ENCODE peak calls at places on chromosome 22, in five cellular contexts. H is DND-41, B is adrenal gland, S is epithelial cell of proximal tubule, D is tibial artery. N is an unnamed sample.

GRCh38 chr22:18929459-18929858 is 6.6 kb downstream of the PRODH start:
- DNase-seq in H (no peak), B (no peak), S (no peak), D (peak; percentile 73), N (no peak)

GRCh38 chr22:17842386-17842785 is 68.1 kb upstream of the BID start:
- DNase-seq in H (peak; percentile 24), B (peak; percentile 59), S (no peak), D (no peak), N (no peak)

GRCh38 chr22:41517172-41518047 is 26.9 kb downstream of the POLR3H start:
- DNase-seq in H (peak; percentile 39), B (peak; percentile 79), S (no peak), D (peak; percentile 72), N (no peak)

GRCh38 chr22:30224161-30224857 is 22.2 kb downstream of the LIF start:
- DNase-seq in H (no peak), B (no peak), S (no peak), D (no peak), N (no peak)

GRCh38 chr22:27726726-27727449 is 74.7 kb downstream of the MN1 start:
- DNase-seq in H (no peak), B (peak; percentile 61), S (peak; percentile 9), D (peak; percentile 71), N (peak; percentile 88)

GRCh38 chr22:48379371-48379770 is 1448.3 kb downstream of the BRD1 start:
- DNase-seq in H (no peak), B (no peak), S (no peak), D (no peak), N (no peak)

GRCh38 chr22:21972293-21972779 is 10.3 kb downstream of the TOP3B start:
- DNase-seq in H (peak; percentile 71), B (no peak), S (no peak), D (no peak), N (no peak)

GRCh38 chr22:17064498-17065100 is 20.2 kb upstream of the IL17RA start:
- DNase-seq in H (no peak), B (peak; percentile 46), S (no peak), D (no peak), N (no peak)

GRCh38 chr22:30262917-30263741 is 3.5 kb downstream of the OSM start:
- DNase-seq in H (peak; percentile 90), B (peak; percentile 70), S (no peak), D (peak; percentile 63), N (peak; percentile 99)

GRCh38 chr22:49892226-49892899 is 25.9 kb downstream of the ALG12 start:
- DNase-seq in H (no peak), B (no peak), S (no peak), D (no peak), N (no peak)

GRCh38 chr22:42887523-42888507 is 30.7 kb upstream of the ARFGAP3 start:
- DNase-seq in H (no peak), B (no peak), S (peak; percentile 58), D (no peak), N (no peak)

GRCh38 chr22:29470159-29470855 is 9.7 kb upstream of the NEFH start:
- DNase-seq in H (peak; percentile 80), B (peak; percentile 32), S (no peak), D (no peak), N (no peak)

GRCh38 chr22:17562906-17563870 is at the start of gene SLC25A18:
- DNase-seq in H (no peak), B (peak; percentile 62), S (peak; percentile 25), D (peak; percentile 45), N (no peak)

GRCh38 chr22:30628491-30628890 is 7.1 kb upstream of the SLC35E4 start:
- DNase-seq in H (no peak), B (no peak), S (no peak), D (no peak), N (no peak)

GRCh38 chr22:19357270-19358105 is 66.0 kb upstream of the CLTCL1 start:
- DNase-seq in H (no peak), B (no peak), S (no peak), D (no peak), N (no peak)

GRCh38 chr22:48044484-48045060 is 1282.1 kb downstream of the TBC1D22A start:
- DNase-seq in H (peak; percentile 77), B (no peak), S (no peak), D (no peak), N (no peak)

GRCh38 chr22:30882181-30882771 is 86.3 kb downstream of the MORC2 start:
- DNase-seq in H (no peak), B (peak; percentile 20), S (no peak), D (no peak), N (peak; percentile 5)

GRCh38 chr22:27480487-27480886 is 321.1 kb downstream of the MN1 start:
- DNase-seq in H (no peak), B (no peak), S (no peak), D (no peak), N (no peak)

GRCh38 chr22:43479962-43480361 is 68.1 kb downstream of the MPPED1 start:
- DNase-seq in H (peak; percentile 7), B (no peak), S (no peak), D (no peak), N (no peak)

GRCh38 chr22:29190915-29191314 is 14.8 kb upstream of the EMID1 start:
- DNase-seq in H (no peak), B (no peak), S (no peak), D (no peak), N (no peak)

GRCh38 chr22:48782817-48783511 is 1044.7 kb downstream of the BRD1 start:
- DNase-seq in H (no peak), B (no peak), S (no peak), D (no peak), N (no peak)

GRCh38 chr22:19663821-19664325 is 50.4 kb upstream of the SEPTIN5 start:
- DNase-seq in H (no peak), B (peak; percentile 68), S (no peak), D (no peak), N (no peak)

GRCh38 chr22:49962751-49963646 is 2.4 kb downstream of the PIM3 start:
- DNase-seq in H (no peak), B (peak; percentile 55), S (no peak), D (peak; percentile 41), N (peak; percentile 45)

GRCh38 chr22:48365386-48365785 is 1462.3 kb downstream of the BRD1 start:
- DNase-seq in H (no peak), B (no peak), S (no peak), D (no peak), N (no peak)

GRCh38 chr22:29636751-29637150 is 33.3 kb downstream of the NF2 start:
- DNase-seq in H (no peak), B (no peak), S (no peak), D (no peak), N (no peak)

GRCh38 chr22:47691152-47691895 is 928.9 kb downstream of the TBC1D22A start:
- DNase-seq in H (no peak), B (no peak), S (no peak), D (no peak), N (no peak)

DNA sequence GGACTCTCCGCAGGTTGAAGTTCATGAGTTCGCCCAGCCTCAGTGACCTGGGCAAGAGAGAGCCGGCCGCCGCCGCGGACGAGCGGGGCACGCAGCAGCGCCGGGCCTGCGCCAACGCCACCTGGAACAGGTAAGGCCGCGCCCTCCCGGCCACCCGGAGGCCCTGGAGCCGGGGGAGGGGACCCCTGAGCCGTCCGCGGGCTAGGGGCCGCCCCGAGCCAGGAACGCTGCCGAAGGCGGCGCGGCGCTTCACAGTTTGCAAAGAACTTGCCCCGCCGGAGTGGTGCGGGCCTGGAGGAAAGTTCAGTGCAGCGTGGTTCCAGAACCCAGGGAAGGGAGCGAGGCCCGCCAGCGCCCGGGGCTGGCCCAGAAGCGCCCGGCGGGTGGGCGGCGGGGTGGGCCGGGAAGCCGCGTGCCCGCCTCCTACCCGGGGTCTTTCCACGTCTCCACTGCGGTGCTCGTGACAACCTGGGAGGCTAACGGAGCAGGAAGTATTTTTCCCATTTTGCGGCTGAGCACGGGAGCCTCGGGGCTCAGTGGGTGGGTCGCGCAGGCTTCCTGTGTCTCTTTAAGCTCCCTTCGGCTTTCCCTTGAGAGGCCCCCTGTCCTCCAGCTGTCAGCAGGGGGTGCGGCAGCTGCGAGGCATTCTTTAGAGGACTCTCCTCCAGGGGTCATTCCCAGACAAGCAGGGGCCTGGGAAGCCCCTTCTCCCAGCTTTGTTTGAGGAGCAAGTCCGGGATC is 645 bp downstream of the PRR5 start:
- DNase-seq in H (peak; percentile 46), B (no peak), S (no peak), D (no peak), N (no peak)
- TF ChIP-seq CTCF in H (peak; percentile 19), B (no peak), S (no peak), D (no peak), N (no peak)

DNA sequence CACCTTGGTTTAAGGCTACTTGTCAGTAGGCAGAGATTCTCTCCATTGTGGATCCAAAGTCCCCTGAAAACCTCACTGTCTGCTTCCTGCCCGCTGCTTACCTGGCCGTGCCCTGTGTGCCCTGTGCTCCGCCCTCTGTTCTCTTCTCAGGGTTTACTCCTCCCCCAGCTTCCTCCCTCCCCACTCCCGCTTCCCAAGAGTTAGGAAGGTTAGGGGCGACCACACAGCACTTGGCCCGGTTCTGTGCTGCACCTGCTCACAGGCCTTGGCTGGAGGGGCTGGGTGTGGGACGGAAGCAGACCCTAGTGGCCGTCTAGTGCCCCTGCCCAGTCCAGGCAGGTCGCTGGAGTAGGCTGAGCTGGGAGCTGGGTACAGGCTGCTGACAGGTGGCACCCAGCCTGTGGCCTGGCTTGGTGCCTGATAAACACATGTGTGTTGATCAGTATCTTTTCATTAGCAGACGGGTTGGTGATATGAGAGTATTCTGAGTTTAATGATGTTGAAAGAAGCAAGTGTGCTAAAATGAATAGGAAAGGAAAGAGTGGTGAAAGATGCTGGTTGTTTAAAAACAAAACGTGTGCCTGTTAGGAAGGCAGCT is 40.5 kb downstream of the GRAMD4 start:
- DNase-seq in H (no peak), B (no peak), S (no peak), D (no peak), N (no peak)
- TF ChIP-seq CTCF in H (no peak), B (no peak), S (no peak), D (no peak), N (no peak)

GRCh38 chr22:37626144-37626543 is 13.3 kb upstream of the SH3BP1 start:
- DNase-seq in H (no peak), B (no peak), S (no peak), D (peak; percentile 79), N (no peak)
- TF ChIP-seq CTCF in H (no peak), B (no peak), S (no peak), D (no peak), N (no peak)

GRCh38 chr22:39529487-39529851 is 3.1 kb downstream of the RPS19BP1 start:
- DNase-seq in H (no peak), B (no peak), S (no peak), D (no peak), N (no peak)

GRCh38 chr22:39530136-39530535 is 2.4 kb downstream of the RPS19BP1 start:
- DNase-seq in H (no peak), B (no peak), S (no peak), D (no peak), N (no peak)

GRCh38 chr22:39528681-39529486 is 3.7 kb downstream of the RPS19BP1 start:
- DNase-seq in H (peak; percentile 91), B (peak; percentile 96), S (no peak), D (peak; percentile 89), N (peak; percentile 92)

GRCh38 chr22:39532215-39533071 is at the start of gene RPS19BP1:
- DNase-seq in H (peak; percentile 100), B (peak; percentile 100), S (peak; percentile 96), D (peak; percentile 99), N (peak; percentile 95)

DNA sequence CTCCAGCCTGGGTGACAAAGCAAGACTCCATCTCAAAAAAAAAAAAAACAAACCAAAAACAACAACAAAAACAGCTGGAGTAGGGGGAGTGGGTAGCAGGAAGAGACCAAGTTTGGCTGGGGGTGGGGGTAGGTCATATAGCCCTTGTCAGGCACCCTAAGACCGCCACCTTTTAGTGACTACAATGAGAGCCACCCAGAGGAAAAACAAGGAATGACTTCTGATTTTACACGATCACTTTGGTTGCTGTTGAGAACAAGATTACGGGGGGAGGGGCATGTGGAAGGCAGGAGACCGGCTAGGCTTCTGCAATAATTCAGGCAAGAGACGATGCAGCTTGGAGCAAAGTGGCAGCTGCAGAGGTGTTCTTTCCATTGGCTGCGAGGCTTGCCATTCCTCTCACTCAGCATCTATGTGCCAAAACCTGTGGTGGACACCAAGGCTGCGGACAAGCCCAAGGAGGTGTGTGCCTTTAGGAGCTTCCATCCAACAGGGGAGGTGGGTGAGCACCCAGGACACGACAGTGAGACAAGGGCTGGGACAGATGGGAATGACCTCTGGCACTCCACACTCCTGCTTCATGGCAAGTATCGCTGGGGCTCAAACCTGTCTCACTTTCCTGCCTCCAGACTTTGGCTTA is 1.7 kb downstream of the RPS19BP1 start:
- DNase-seq in H (peak; percentile 43), B (no peak), S (no peak), D (no peak), N (no peak)
- TF ChIP-seq CTCF in H (peak; percentile 46), B (peak; percentile 30), S (peak; percentile 40), D (no peak), N (peak; percentile 41)